ENCODE peak calls at places on chromosomes 11 and 22, in four cellular contexts. Z is K562, L is SK-N-SH, J is GM12878. W is an unnamed sample.

GRCh38 chr22:25564320-25564978 is at the start of gene GRK3:
- DNase-seq in Z (peak; percentile 88), L (peak; percentile 95), J (no peak), W (peak; percentile 78)

GRCh38 chr22:19629720-19630419 is 84.4 kb upstream of the SEPTIN5 start:
- DNase-seq in Z (peak; percentile 100), J (no peak), L (peak; percentile 95), W (peak; percentile 78)

GRCh38 chr22:16949561-16949960 is 58.5 kb downstream of the GAB4 start:
- DNase-seq in Z (no peak), J (peak; percentile 31), L (no peak), W (no peak)

GRCh38 chr11:23364076-23364475 is 503.8 kb upstream of the CCDC179 start:
- DNase-seq in L (no peak), J (no peak), Z (no peak), W (no peak)

GRCh38 chr11:75267171-75267970 is 26.8 kb downstream of the TPBGL start:
- DNase-seq in L (no peak), Z (peak; percentile 63), J (no peak), W (no peak)

GRCh38 chr11:64545605-64546004 is 45.4 kb upstream of the SLC22A12 start:
- DNase-seq in Z (no peak), J (no peak), L (no peak), W (no peak)

GRCh38 chr11:125923012-125923579 is 18.8 kb downstream of the DDX25 start:
- DNase-seq in Z (peak; percentile 72), L (peak; percentile 74), J (peak; percentile 37), W (peak; percentile 84)

GRCh38 chr11:15101072-15101701 is 13.5 kb upstream of the INSC start:
- DNase-seq in J (no peak), Z (peak; percentile 62), L (peak; percentile 73), W (peak; percentile 70)

GRCh38 chr11:128731041-128731663 is 37.3 kb downstream of the FLI1 start:
- DNase-seq in J (no peak), L (no peak), Z (no peak), W (no peak)

GRCh38 chr22:43543522-43544281 is 131.9 kb downstream of the MPPED1 start:
- DNase-seq in L (no peak), J (no peak), Z (no peak), W (no peak)

GRCh38 chr11:121048464-121049233 is 24.7 kb downstream of the TBCEL start:
- DNase-seq in J (no peak), L (no peak), Z (no peak), W (no peak)

GRCh38 chr11:46307785-46308341 is 30.4 kb downstream of the CREB3L1 start:
- DNase-seq in J (no peak), Z (no peak), L (no peak), W (no peak)

GRCh38 chr22:29344137-29344536 is 28.6 kb upstream of the RASL10A start:
- DNase-seq in L (peak; percentile 76), Z (no peak), J (no peak), W (no peak)

GRCh38 chr11:66845143-66845875 is 2.1 kb downstream of the RCE1 start:
- DNase-seq in J (no peak), L (no peak), Z (no peak), W (no peak)

GRCh38 chr11:13008625-13009475 is at the start of gene RASSF10:
- DNase-seq in J (no peak), L (peak; percentile 93), Z (no peak), W (peak; percentile 76)

GRCh38 chr11:47348131-47348802 is 4.2 kb downstream of the MYBPC3 start:
- DNase-seq in J (no peak), Z (no peak), L (no peak), W (no peak)

GRCh38 chr11:93784935-93785360 is 866 bp downstream of the MED17 start:
- DNase-seq in Z (no peak), L (peak; percentile 21), J (no peak), W (no peak)

GRCh38 chr11:45924036-45924915 is 1.8 kb downstream of the LARGE2 start:
- DNase-seq in J (no peak), L (no peak), Z (no peak), W (no peak)

GRCh38 chr11:2793781-2794418 is 91.7 kb downstream of the CDKN1C start:
- DNase-seq in J (no peak), L (no peak), Z (no peak), W (no peak)

GRCh38 chr11:28132541-28132940 is 24.4 kb downstream of the METTL15 start:
- DNase-seq in L (no peak), Z (no peak), J (no peak), W (no peak)

GRCh38 chr11:61783717-61784505 is 8.5 kb downstream of the TMEM258 start:
- DNase-seq in Z (no peak), L (no peak), J (no peak), W (no peak)

GRCh38 chr22:24681236-24681635 is 78.2 kb downstream of the GGT1 start:
- DNase-seq in L (no peak), J (no peak), Z (no peak), W (no peak)

GRCh38 chr11:103618532-103618931 is 417.9 kb upstream of the DDI1 start:
- DNase-seq in L (peak; percentile 19), J (no peak), Z (no peak), W (no peak)

GRCh38 chr11:13462311-13462927 is 603 bp downstream of the BTBD10 start:
- DNase-seq in Z (peak; percentile 51), L (peak; percentile 73), J (no peak), W (peak; percentile 29)

GRCh38 chr11:71268706-71269321 is 16.4 kb upstream of the SHANK2 start:
- DNase-seq in Z (no peak), L (no peak), J (no peak), W (no peak)

GRCh38 chr11:35619030-35619753 is 932 bp downstream of the FJX1 start:
- DNase-seq in Z (peak; percentile 41), J (no peak), L (peak; percentile 71), W (peak; percentile 79)

GRCh38 chr11:12169822-12170221 is 59.4 kb downstream of the MICAL2 start:
- DNase-seq in L (no peak), Z (no peak), J (no peak), W (no peak)

GRCh38 chr11:116454951-116455350 is 317.8 kb downstream of the BUD13 start:
- DNase-seq in Z (no peak), J (no peak), L (no peak), W (no peak)

DNA sequence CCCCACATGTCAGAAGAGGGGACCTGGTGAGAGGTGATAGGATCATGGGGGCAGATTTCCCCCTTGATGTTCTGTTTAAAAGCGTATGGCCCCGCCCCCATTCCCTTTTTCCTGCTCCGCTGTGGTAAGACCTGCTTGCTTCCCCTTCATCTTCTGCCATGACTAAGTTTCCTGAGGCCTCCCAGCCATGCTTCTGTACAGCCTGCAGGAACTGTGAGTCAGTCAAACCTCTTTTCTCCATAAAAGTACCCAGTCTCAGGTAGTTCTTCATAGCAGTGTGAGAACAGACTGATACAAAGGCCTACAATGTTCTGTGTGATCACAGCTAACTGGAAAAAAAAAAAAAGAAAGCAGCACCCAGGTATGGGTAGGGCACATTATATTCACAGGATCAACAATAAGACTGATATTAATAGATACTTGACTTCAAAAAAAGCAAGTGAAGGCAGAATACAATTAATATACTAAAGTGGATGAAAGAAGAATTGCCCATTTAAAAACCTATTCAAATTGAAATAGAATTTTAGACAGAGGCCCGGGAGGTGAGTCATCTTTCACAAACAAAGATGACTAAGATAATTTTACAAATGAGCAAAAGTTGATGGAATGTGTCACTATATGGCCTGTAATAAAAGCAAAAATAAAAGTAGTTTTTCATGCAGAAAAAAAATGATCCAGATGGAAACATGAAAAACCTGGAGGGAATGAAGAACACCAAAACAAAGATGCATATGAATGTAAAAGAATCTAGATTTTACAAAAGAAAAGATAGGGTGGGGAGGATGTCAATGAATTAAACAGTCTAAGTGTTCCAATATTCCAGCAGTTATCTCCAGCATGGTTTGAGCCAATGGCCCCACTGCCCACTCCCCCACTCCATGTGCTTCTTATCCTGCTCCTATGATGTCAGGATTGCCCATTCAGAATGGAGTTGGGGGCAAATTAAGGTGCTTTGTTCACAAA is 1.6 kb upstream of the OR52K1 start:
- DNase-seq in Z (no peak), L (no peak), J (no peak), W (no peak)
- TF ChIP-seq JUND in Z (peak; percentile 84), L (no peak), J (no peak), W (no peak)

GRCh38 chr11:117606807-117607206 is 190.2 kb downstream of the DSCAML1 start:
- DNase-seq in J (peak; percentile 55), L (no peak), Z (no peak), W (no peak)

GRCh38 chr11:117607449-117607848 is 189.6 kb downstream of the DSCAML1 start:
- DNase-seq in L (no peak), Z (no peak), J (no peak), W (no peak)

GRCh38 chr11:117605331-117605730 is 191.7 kb downstream of the DSCAML1 start:
- DNase-seq in L (no peak), Z (no peak), J (no peak), W (no peak)

GRCh38 chr11:117604349-117604995 is 192.5 kb downstream of the DSCAML1 start:
- DNase-seq in Z (no peak), L (no peak), J (no peak), W (no peak)

DNA sequence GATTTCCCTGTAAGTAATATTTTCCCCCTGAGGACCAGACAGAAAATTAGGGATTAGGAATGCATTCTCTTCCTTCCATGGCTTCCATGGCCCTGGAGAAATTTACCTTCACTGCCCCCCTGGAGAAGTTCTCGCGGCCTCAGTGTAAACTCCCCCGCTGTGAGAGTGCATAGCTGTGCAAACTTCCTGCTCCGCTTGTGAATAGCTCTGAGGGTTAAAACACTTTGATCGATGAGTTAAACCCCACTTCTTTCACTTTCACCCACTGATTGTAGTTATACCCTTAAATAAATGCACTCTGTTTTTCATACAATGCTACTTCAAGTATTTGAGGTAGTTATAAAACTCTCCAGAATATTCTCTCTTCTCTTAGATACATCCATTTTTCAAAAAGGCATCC is 190.8 kb downstream of the DSCAML1 start:
- DNase-seq in Z (no peak), J (peak; percentile 62), L (no peak), W (no peak)
- TF ChIP-seq JUND in Z (no peak), J (no peak), L (no peak), W (no peak)

DNA sequence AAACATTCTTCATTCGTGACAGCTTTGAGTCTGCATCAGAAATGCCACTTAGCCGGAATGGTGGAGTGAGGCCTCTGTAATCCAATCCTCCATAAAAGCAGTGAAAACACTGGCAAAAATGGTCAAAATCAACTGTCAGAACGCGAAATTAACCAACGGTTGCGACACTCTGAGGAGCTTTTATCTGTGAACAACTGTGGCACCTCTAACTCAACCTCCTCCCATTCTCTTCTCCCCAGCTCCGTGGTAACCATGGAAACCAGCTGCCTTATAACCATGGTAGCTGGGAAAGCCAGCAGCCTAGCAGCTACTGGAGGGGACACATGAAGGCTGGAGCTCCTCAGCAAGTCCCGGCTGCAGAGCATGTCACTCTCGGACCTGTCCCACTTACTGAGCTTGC is 20.3 kb downstream of the AP2A2 start:
- DNase-seq in Z (no peak), J (no peak), L (no peak), W (no peak)
- TF ChIP-seq JUND in Z (no peak), J (no peak), L (no peak), W (no peak)

DNA sequence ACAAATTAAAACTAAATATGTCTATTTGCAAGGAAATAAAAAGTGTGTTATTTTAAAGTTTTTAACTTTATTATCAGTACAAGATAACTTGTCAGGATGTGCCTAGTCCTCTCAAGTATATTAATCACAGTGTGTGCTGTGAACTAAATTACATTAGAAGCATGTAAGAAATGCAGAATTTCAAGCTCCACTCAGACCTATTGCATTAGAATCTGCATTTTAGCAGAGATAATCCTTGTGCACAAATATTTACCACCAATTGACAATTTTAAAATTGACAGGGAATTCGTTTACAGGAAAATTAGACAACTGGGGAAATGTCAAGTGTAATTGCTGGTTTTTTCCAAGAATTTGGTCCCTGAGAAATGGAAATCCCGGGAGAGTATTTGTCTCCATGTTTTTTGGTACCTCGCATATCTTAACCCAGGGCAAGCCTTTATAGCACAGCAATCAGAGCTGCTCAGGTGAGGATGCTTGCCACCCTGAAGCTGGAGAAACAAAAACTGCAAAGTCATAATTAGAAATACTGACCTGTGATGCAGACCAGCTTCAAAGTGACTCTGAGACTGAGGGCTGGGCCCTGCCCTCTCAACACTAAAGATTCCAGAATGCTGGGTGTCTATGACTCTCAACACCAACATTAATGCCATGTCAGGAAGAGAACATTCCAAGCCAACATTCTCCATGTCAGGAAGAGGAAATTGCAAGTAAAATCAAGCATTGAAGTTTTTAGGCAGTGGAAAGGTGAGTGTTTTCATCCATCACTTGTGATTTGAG is at the start of gene OR8G1:
- DNase-seq in J (no peak), Z (no peak), L (no peak), W (no peak)
- TF ChIP-seq JUND in J (no peak), Z (no peak), L (no peak), W (no peak)